ENCODE peak calls at places on chromosomes 2 and 18, in five cellular contexts. A, J, M, W and E are unnamed samples.

GRCh38 chr18:44602380-44602779 is 78.3 kb upstream of the SETBP1 start:
- DNase-seq in A (no peak), J (no peak), M (no peak), W (no peak), E (no peak)

GRCh38 chr18:67896471-67896870 is 380.0 kb upstream of the DSEL start:
- DNase-seq in A (no peak), J (no peak), M (no peak), W (no peak), E (no peak)

GRCh38 chr2:128536925-128537620 is 218.4 kb upstream of the HS6ST1 start:
- DNase-seq in A (no peak), J (no peak), M (no peak), W (peak), E (no peak)

GRCh38 chr2:63514237-63514716 is 74.0 kb downstream of the WDPCP start:
- DNase-seq in A (no peak), J (no peak), M (no peak), W (no peak), E (no peak)

GRCh38 chr18:79915161-79916127 is 36.0 kb downstream of the SLC66A2 start:
- DNase-seq in A (no peak), J (no peak), M (peak), W (peak), E (peak)

GRCh38 chr2:146934921-146935320 is 909.9 kb upstream of the ACVR2A start:
- DNase-seq in A (no peak), J (no peak), M (no peak), W (no peak), E (no peak)

GRCh38 chr18:23664674-23665073 is 2.0 kb upstream of the ANKRD29 start:
- DNase-seq in A (no peak), J (no peak), M (no peak), W (no peak), E (no peak)

GRCh38 chr2:1883476-1883875 is 139.2 kb upstream of the PXDN start:
- DNase-seq in A (no peak), J (no peak), M (no peak), W (no peak), E (no peak)

GRCh38 chr2:182870227-182870626 is 3.8 kb upstream of the FRZB start:
- DNase-seq in A (no peak), J (no peak), M (no peak), W (peak), E (no peak)

GRCh38 chr2:98145070-98145469 is 58.1 kb downstream of the VWA3B start:
- DNase-seq in A (no peak), J (no peak), M (no peak), W (no peak), E (no peak)

GRCh38 chr18:73110307-73110706 is 242.5 kb upstream of the NETO1 start:
- DNase-seq in A (no peak), J (no peak), M (no peak), W (no peak), E (no peak)

GRCh38 chr2:239355139-239355538 is 45.7 kb downstream of the HDAC4 start:
- DNase-seq in A (no peak), J (no peak), M (no peak), W (no peak), E (no peak)

GRCh38 chr2:196927318-196928225 is 1.1 kb upstream of the PGAP1 start:
- DNase-seq in A (no peak), J (peak), M (no peak), W (no peak), E (no peak)

GRCh38 chr2:223815884-223816570 is 21.4 kb downstream of the AP1S3 start:
- DNase-seq in A (no peak), J (no peak), M (no peak), W (no peak), E (no peak)

GRCh38 chr2:199458806-199459285 is 1.1 kb upstream of the SATB2 start:
- DNase-seq in A (no peak), J (no peak), M (peak), W (no peak), E (peak)

GRCh38 chr2:62743506-62743905 is 38.0 kb downstream of the EHBP1 start:
- DNase-seq in A (no peak), J (no peak), M (no peak), W (no peak), E (no peak)

GRCh38 chr2:78718483-78718882 is 307.0 kb upstream of the REG3G start:
- DNase-seq in A (no peak), J (no peak), M (no peak), W (no peak), E (no peak)

GRCh38 chr2:78721302-78722033 is 304.0 kb upstream of the REG3G start:
- DNase-seq in A (no peak), J (no peak), M (no peak), W (no peak), E (no peak)

DNA sequence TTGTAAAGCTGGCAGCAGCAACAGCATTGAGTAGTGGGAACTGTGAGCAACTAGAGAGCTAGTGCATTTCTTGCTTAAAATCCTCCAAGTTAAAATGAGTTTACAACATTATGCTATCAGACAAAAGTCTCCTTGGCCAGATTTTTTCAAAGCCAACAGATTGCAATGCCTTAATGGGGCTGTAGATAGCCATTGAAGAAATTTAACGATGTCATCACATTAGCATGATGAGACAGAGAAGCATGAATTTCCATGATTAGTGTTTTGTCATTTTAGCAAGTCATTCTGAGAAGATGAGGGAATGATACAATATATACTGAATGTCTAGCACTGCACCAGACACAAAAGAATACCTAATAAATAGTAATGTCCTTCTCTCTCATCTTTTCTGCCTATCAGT is 307.5 kb upstream of the REG3G start:
- DNase-seq in A (no peak), J (no peak), M (no peak), W (no peak), E (no peak)
- H3K27ac ChIP-seq in A (no peak), J (no peak), M (no peak), W (no peak), E (no peak)

GRCh38 chr2:12057436-12058166 is 311.2 kb downstream of the LPIN1 start:
- DNase-seq in A (no peak), J (peak), M (no peak), W (peak), E (peak)
- H3K4me3 ChIP-seq in A (no peak), J (no peak), M (no peak), W (no peak), E (no peak)

DNA sequence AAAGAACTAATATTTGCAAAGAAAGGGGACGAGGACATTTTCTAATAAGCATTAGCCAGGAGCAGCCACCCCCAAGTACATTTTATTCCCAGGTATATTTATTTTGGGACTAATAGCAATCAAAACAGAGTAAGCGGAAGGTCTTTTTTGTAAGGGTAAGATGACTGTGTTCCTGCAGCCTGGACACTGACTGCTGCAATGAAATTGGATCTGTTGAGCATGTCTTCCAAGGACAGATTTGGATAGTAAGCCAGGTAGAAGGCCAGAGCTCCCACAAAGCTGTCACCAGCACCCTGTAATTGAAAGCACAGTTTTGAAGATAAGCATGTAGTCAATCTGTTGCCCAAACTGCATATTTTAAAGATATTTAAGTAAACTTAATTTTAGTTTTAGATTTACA is 10.0 kb downstream of the MRPL33 start:
- DNase-seq in A (no peak), J (no peak), M (no peak), W (no peak), E (no peak)
- H3K27ac ChIP-seq in A (no peak), J (no peak), M (no peak), W (no peak), E (no peak)

GRCh38 chr2:80302465-80303005 is 2.0 kb downstream of the LRRTM1 start:
- DNase-seq in A (no peak), J (no peak), M (no peak), W (peak), E (peak)
- H3K4me3 ChIP-seq in A (no peak), J (no peak), M (no peak), W (no peak), E (no peak)

GRCh38 chr18:9133225-9133624 is 3.4 kb upstream of the ANKRD12 start:
- DNase-seq in A (no peak), J (no peak), M (no peak), W (no peak), E (no peak)
- H3K27ac ChIP-seq in A (no peak), J (no peak), M (no peak), W (no peak), E (no peak)

GRCh38 chr2:85584857-85585780 is 888 bp downstream of the VAMP5 start:
- DNase-seq in A (no peak), J (no peak), M (no peak), W (no peak), E (peak)
- H3K4me3 ChIP-seq in A (peak), J (peak), M (peak), W (no peak), E (peak)

GRCh38 chr2:86243272-86243671 is 44.0 kb downstream of the MRPL35 start:
- DNase-seq in A (no peak), J (no peak), M (no peak), W (no peak), E (no peak)
- H3K27ac ChIP-seq in A (peak), J (no peak), M (no peak), W (no peak), E (no peak)

GRCh38 chr18:22175326-22175725 is 5.9 kb downstream of the GATA6 start:
- DNase-seq in A (no peak), J (no peak), M (no peak), W (no peak), E (no peak)
- H3K4me3 ChIP-seq in A (peak), J (no peak), M (peak), W (peak), E (peak)